ENCODE peak calls at places on chromosomes 4 and X, in nine cellular contexts. P, W, M, K, F, Z, C, N and G are unnamed samples.

GRCh38 chr4:110821186-110821585 is 198.3 kb upstream of the PITX2 start:
- DNase-seq in P (no peak), K (no peak), W (no peak), M (no peak), N (no peak), C (no peak), F (no peak), Z (no peak), G (no peak)

GRCh38 chr4:11037637-11038036 is 353.1 kb upstream of the CLNK start:
- DNase-seq in W (no peak), K (no peak), F (no peak), N (no peak), C (no peak), M (no peak), P (no peak), Z (no peak), G (no peak)

GRCh38 chr4:93828332-93828829 is at the start of gene ATOH1:
- DNase-seq in Z (no peak), P (peak; percentile 4), F (no peak), N (no peak), W (no peak), K (no peak), M (peak; percentile 65), C (peak; percentile 81), G (peak; percentile 46)

GRCh38 chr4:138659640-138660325 is 355.8 kb upstream of the NOCT start:
- DNase-seq in N (no peak), M (no peak), W (no peak), K (no peak), F (no peak), C (no peak), Z (no peak), P (no peak), G (no peak)

GRCh38 chrX:48606091-48606490 is 8.8 kb downstream of the WDR13 start:
- DNase-seq in Z (no peak), P (no peak), M (no peak), C (no peak), K (no peak), N (no peak), F (no peak), W (no peak), G (no peak)

GRCh38 chrX:17736478-17736855 is 826 bp upstream of the SCML1 start:
- DNase-seq in W (no peak), K (no peak), M (no peak), N (no peak), Z (no peak), C (no peak), F (no peak), P (no peak), G (no peak)

GRCh38 chr4:56626963-56627362 is 54.1 kb downstream of the HOPX start:
- DNase-seq in K (no peak), W (peak; percentile 17), Z (no peak), C (no peak), P (no peak), F (no peak), M (no peak), N (no peak), G (peak; percentile 33)

GRCh38 chr4:111778543-111778942 is 366.7 kb upstream of the FAM241A start:
- DNase-seq in Z (no peak), M (no peak), C (peak; percentile 32), N (no peak), F (no peak), K (no peak), P (peak; percentile 6), W (no peak), G (no peak)

GRCh38 chr4:95124906-95125504 is 367.2 kb downstream of the BMPR1B start:
- DNase-seq in W (peak; percentile 87), P (peak; percentile 89), N (no peak), F (no peak), K (no peak), M (no peak), Z (no peak), C (peak; percentile 89), G (peak; percentile 26)

GRCh38 chr4:94472056-94472826 is 20.5 kb downstream of the PDLIM5 start:
- DNase-seq in W (peak; percentile 82), Z (no peak), C (no peak), M (no peak), K (no peak), N (no peak), P (peak; percentile 60), F (no peak), G (no peak)

GRCh38 chr4:2253160-2254084 is 8.5 kb downstream of the MXD4 start:
- DNase-seq in N (no peak), Z (peak; percentile 18), P (no peak), M (peak; percentile 14), C (no peak), W (no peak), F (no peak), K (no peak), G (no peak)

GRCh38 chr4:101850698-101851097 is 60.2 kb downstream of the BANK1 start:
- DNase-seq in N (no peak), W (no peak), P (no peak), K (no peak), Z (no peak), M (no peak), C (no peak), F (no peak), G (no peak)

GRCh38 chr4:131302108-131302507 is 1847.0 kb upstream of the PCDH10 start:
- DNase-seq in C (peak; percentile 1), F (no peak), P (no peak), N (no peak), Z (no peak), W (no peak), M (no peak), K (no peak), G (no peak)

GRCh38 chrX:35890699-35891098 is 28.8 kb upstream of the CFAP47 start:
- DNase-seq in C (peak; percentile 83), P (peak; percentile 58), M (peak; percentile 30), Z (no peak), F (peak; percentile 39), N (no peak), W (peak; percentile 14), K (peak; percentile 1), G (peak; percentile 49)

GRCh38 chrX:69361286-69361926 is 142.7 kb upstream of the NALF2 start:
- DNase-seq in C (peak; percentile 53), M (no peak), F (no peak), W (peak; percentile 0), N (no peak), Z (no peak), K (no peak), P (peak; percentile 0), G (no peak)

GRCh38 chrX:136097871-136098805 is 49.2 kb upstream of the FHL1 start:
- DNase-seq in W (no peak), Z (no peak), N (no peak), F (no peak), P (no peak), K (no peak), M (no peak), C (no peak), G (no peak)

GRCh38 chr4:88969271-88969670 is 87.7 kb downstream of the FAM13A start:
- DNase-seq in Z (no peak), W (no peak), M (no peak), K (no peak), F (no peak), C (no peak), P (no peak), N (no peak), G (no peak)

GRCh38 chrX:104351173-104351769 is 96.5 kb upstream of the ESX1 start:
- DNase-seq in W (peak; percentile 90), P (peak; percentile 86), N (no peak), K (no peak), M (no peak), F (no peak), C (no peak), Z (no peak), G (peak; percentile 23)

GRCh38 chr4:60081839-60082238 is 1118.3 kb upstream of the ADGRL3 start:
- DNase-seq in P (no peak), W (no peak), M (no peak), F (no peak), C (no peak), K (no peak), N (no peak), Z (no peak), G (no peak)

GRCh38 chrX:106220177-106220576 is 52.1 kb downstream of the PWWP3B start:
- DNase-seq in W (no peak), K (no peak), F (no peak), C (peak; percentile 2), Z (no peak), M (no peak), P (peak; percentile 23), N (no peak), G (no peak)

GRCh38 chr4:141635726-141636076 is 682 bp upstream of the IL15 start:
- DNase-seq in N (no peak), C (no peak), P (no peak), W (no peak), Z (no peak), F (no peak), M (no peak), K (no peak), G (no peak)

GRCh38 chr4:13541720-13542576 is 2.4 kb downstream of the NKX3-2 start:
- DNase-seq in W (no peak), P (no peak), K (peak; percentile 38), Z (peak; percentile 61), M (peak; percentile 41), C (peak; percentile 75), N (no peak), F (no peak), G (no peak)

GRCh38 chrX:105209406-105209805 is 11.1 kb downstream of the TEX13A start:
- DNase-seq in M (no peak), N (no peak), P (no peak), K (no peak), F (no peak), C (no peak), W (no peak), Z (no peak), G (no peak)

GRCh38 chr4:103934178-103934789 is 214.5 kb upstream of the TACR3 start:
- DNase-seq in C (peak; percentile 63), F (no peak), N (no peak), Z (no peak), K (peak; percentile 3), P (peak; percentile 63), W (peak; percentile 65), M (no peak), G (peak; percentile 16)

GRCh38 chrX:85052636-85053343 is 49.1 kb downstream of the APOOL start:
- DNase-seq in M (no peak), P (peak; percentile 81), C (no peak), N (no peak), K (no peak), F (no peak), Z (no peak), W (peak; percentile 90), G (no peak)

GRCh38 chr4:76943129-76943620 is 6.4 kb upstream of the SEPTIN11 start:
- DNase-seq in K (no peak), F (no peak), W (peak; percentile 76), M (no peak), P (peak; percentile 65), Z (no peak), C (no peak), N (no peak), G (no peak)

GRCh38 chr4:5770051-5770450 is 59.0 kb downstream of the EVC start:
- DNase-seq in M (no peak), W (no peak), F (no peak), N (no peak), K (no peak), C (no peak), P (no peak), Z (no peak), G (no peak)

GRCh38 chr4:151324449-151325319 is 721 bp downstream of the SH3D19 start:
- DNase-seq in P (peak; percentile 23), F (no peak), K (peak; percentile 33), C (peak; percentile 82), M (peak; percentile 32), Z (peak; percentile 89), W (peak; percentile 67), N (no peak), G (peak; percentile 54)

GRCh38 chr4:104693601-104694201 is 199.0 kb upstream of the CXXC4 start:
- DNase-seq in Z (no peak), F (no peak), W (peak; percentile 27), M (no peak), K (no peak), C (no peak), P (peak; percentile 14), N (no peak), G (peak; percentile 11)

GRCh38 chrX:44261286-44261685 is 82.2 kb downstream of the EFHC2 start:
- DNase-seq in F (no peak), C (no peak), W (no peak), M (no peak), P (no peak), K (no peak), N (no peak), Z (no peak), G (no peak)

GRCh38 chr4:95761441-95761840 is 78.5 kb upstream of the PDHA2 start:
- DNase-seq in P (peak; percentile 31), C (no peak), Z (no peak), W (peak; percentile 82), N (no peak), K (no peak), F (no peak), M (no peak), G (no peak)